ENCODE peak calls at places on chromosomes 13 and 19, in five cellular contexts. One of them, this sample, is unnamed.

GRCh38 chr13:22703601-22704209 is 477.1 kb upstream of the SGCG start:
- DNase-seq in mucosa of descending colon: no peak
- DNase-seq in activated T-helper 1 cell treated with anti-CD3 and anti-CD28 coated beads, Interleukin-2, amount 50 U/mL, for 16 hours: no peak
- DNase-seq in AG10803: no peak
- DNase-seq in fibroblast of lung: peak
- DNase-seq in this sample: no peak

GRCh38 chr13:37618554-37618953 is 20.0 kb upstream of the POSTN start:
- DNase-seq in mucosa of descending colon: no peak
- DNase-seq in AG10803: peak
- DNase-seq in activated T-helper 1 cell treated with anti-CD3 and anti-CD28 coated beads, Interleukin-2, amount 50 U/mL, for 16 hours: no peak
- DNase-seq in fibroblast of lung: peak
- DNase-seq in this sample: no peak

GRCh38 chr19:16160943-16161560 is 12.3 kb downstream of the CIB3 start:
- DNase-seq in AG10803: peak
- DNase-seq in fibroblast of lung: peak
- DNase-seq in mucosa of descending colon: no peak
- DNase-seq in activated T-helper 1 cell treated with anti-CD3 and anti-CD28 coated beads, Interleukin-2, amount 50 U/mL, for 16 hours: no peak
- DNase-seq in this sample: no peak

GRCh38 chr19:2336528-2337328 is 8.2 kb downstream of the SPPL2B start:
- DNase-seq in AG10803: no peak
- DNase-seq in activated T-helper 1 cell treated with anti-CD3 and anti-CD28 coated beads, Interleukin-2, amount 50 U/mL, for 16 hours: no peak
- DNase-seq in mucosa of descending colon: no peak
- DNase-seq in fibroblast of lung: no peak
- DNase-seq in this sample: no peak

GRCh38 chr13:26679945-26680516 is 80.6 kb downstream of the GPR12 start:
- DNase-seq in activated T-helper 1 cell treated with anti-CD3 and anti-CD28 coated beads, Interleukin-2, amount 50 U/mL, for 16 hours: no peak
- DNase-seq in AG10803: no peak
- DNase-seq in mucosa of descending colon: no peak
- DNase-seq in fibroblast of lung: peak
- DNase-seq in this sample: no peak

GRCh38 chr13:45728759-45729158 is 26.6 kb downstream of the CBY2 start:
- DNase-seq in AG10803: no peak
- DNase-seq in fibroblast of lung: no peak
- DNase-seq in activated T-helper 1 cell treated with anti-CD3 and anti-CD28 coated beads, Interleukin-2, amount 50 U/mL, for 16 hours: no peak
- DNase-seq in mucosa of descending colon: no peak
- DNase-seq in this sample: no peak

GRCh38 chr13:43469791-43470190 is 317.0 kb downstream of the ENOX1 start:
- DNase-seq in mucosa of descending colon: no peak
- DNase-seq in fibroblast of lung: peak
- DNase-seq in AG10803: no peak
- DNase-seq in activated T-helper 1 cell treated with anti-CD3 and anti-CD28 coated beads, Interleukin-2, amount 50 U/mL, for 16 hours: no peak
- DNase-seq in this sample: no peak

GRCh38 chr13:102774210-102774560 is 599 bp upstream of the TEX30 start:
- DNase-seq in AG10803: no peak
- DNase-seq in fibroblast of lung: no peak
- DNase-seq in mucosa of descending colon: no peak
- DNase-seq in activated T-helper 1 cell treated with anti-CD3 and anti-CD28 coated beads, Interleukin-2, amount 50 U/mL, for 16 hours: no peak
- DNase-seq in this sample: peak

GRCh38 chr13:56886398-56886797 is 254.3 kb upstream of the PRR20A start:
- DNase-seq in activated T-helper 1 cell treated with anti-CD3 and anti-CD28 coated beads, Interleukin-2, amount 50 U/mL, for 16 hours: no peak
- DNase-seq in mucosa of descending colon: no peak
- DNase-seq in fibroblast of lung: no peak
- DNase-seq in AG10803: no peak
- DNase-seq in this sample: no peak

GRCh38 chr19:21321996-21322395 is 7.2 kb downstream of the ZNF708 start:
- DNase-seq in mucosa of descending colon: no peak
- DNase-seq in AG10803: peak
- DNase-seq in activated T-helper 1 cell treated with anti-CD3 and anti-CD28 coated beads, Interleukin-2, amount 50 U/mL, for 16 hours: no peak
- DNase-seq in fibroblast of lung: no peak
- DNase-seq in this sample: no peak

GRCh38 chr13:113348591-113348990 is 15.3 kb downstream of the GRTP1 start:
- DNase-seq in AG10803: no peak
- DNase-seq in activated T-helper 1 cell treated with anti-CD3 and anti-CD28 coated beads, Interleukin-2, amount 50 U/mL, for 16 hours: no peak
- DNase-seq in fibroblast of lung: no peak
- DNase-seq in mucosa of descending colon: no peak
- DNase-seq in this sample: no peak

GRCh38 chr19:45863840-45864628 is at the start of gene FOXA3:
- DNase-seq in AG10803: no peak
- DNase-seq in fibroblast of lung: peak
- DNase-seq in activated T-helper 1 cell treated with anti-CD3 and anti-CD28 coated beads, Interleukin-2, amount 50 U/mL, for 16 hours: no peak
- DNase-seq in mucosa of descending colon: peak
- DNase-seq in this sample: peak

This sample was measured in left ventricle myocardium superior.